ENCODE peak calls at places on chromosomes 12 and 14, in five cellular contexts. K, H, Q, S and L are unnamed samples.

GRCh38 chr14:34718750-34719304 is 4.4 kb upstream of the CFL2 start:
- DNase-seq in S (no peak), Q (no peak), K (no peak), H (no peak), L (no peak)

GRCh38 chr14:96088911-96089310 is 49.7 kb downstream of the C14orf132 start:
- DNase-seq in S (no peak), Q (no peak), K (no peak), H (no peak), L (no peak)

GRCh38 chr12:62866451-62867082 is 68.4 kb downstream of the PPM1H start:
- DNase-seq in Q (no peak), H (no peak), S (peak), K (no peak), L (peak)

GRCh38 chr12:1220127-1221092 is 229.4 kb downstream of the ERC1 start:
- DNase-seq in K (peak), H (no peak), S (no peak), Q (no peak), L (no peak)

GRCh38 chr12:10362325-10362724 is 27.5 kb downstream of the KLRK1 start:
- DNase-seq in S (no peak), H (no peak), Q (no peak), K (no peak), L (no peak)

GRCh38 chr14:97056086-97056485 is 258.9 kb downstream of the VRK1 start:
- DNase-seq in H (no peak), S (no peak), K (no peak), Q (no peak), L (peak)

GRCh38 chr12:126726481-126727217 is 1540.3 kb upstream of the TMEM132C start:
- DNase-seq in K (no peak), Q (no peak), S (no peak), H (no peak), L (no peak)

GRCh38 chr12:69309461-69309860 is 38.7 kb upstream of the LYZ start:
- DNase-seq in S (no peak), K (no peak), Q (no peak), H (no peak), L (peak)

GRCh38 chr12:82527165-82527780 is 159.4 kb upstream of the TMTC2 start:
- DNase-seq in K (peak), S (peak), Q (no peak), H (peak), L (peak)

GRCh38 chr12:108193922-108194321 is 64.8 kb downstream of the WSCD2 start:
- DNase-seq in Q (no peak), S (peak), K (peak), H (no peak), L (peak)

GRCh38 chr12:29241821-29242591 is 92.9 kb downstream of the FAR2 start:
- DNase-seq in H (peak), Q (no peak), K (no peak), S (peak), L (peak)

GRCh38 chr12:57845478-57846284 is 848 bp downstream of the CTDSP2 start:
- DNase-seq in H (peak), S (peak), K (peak), Q (peak), L (peak)

GRCh38 chr12:65832217-65832616 is 7.9 kb downstream of the HMGA2 start:
- DNase-seq in H (no peak), Q (no peak), S (no peak), K (no peak), L (no peak)

GRCh38 chr12:188910-189621 is 24.9 kb downstream of the SLC6A12 start:
- DNase-seq in S (peak), Q (no peak), H (no peak), K (peak), L (peak)

GRCh38 chr14:103699901-103700752 is 15.1 kb downstream of the XRCC3 start:
- DNase-seq in S (no peak), H (no peak), K (no peak), Q (no peak), L (no peak)

GRCh38 chr12:93653712-93654111 is 23.5 kb upstream of the CRADD start:
- DNase-seq in H (no peak), Q (no peak), K (no peak), S (no peak), L (no peak)

GRCh38 chr12:67426067-67426466 is 156.9 kb downstream of the CAND1 start:
- DNase-seq in Q (no peak), S (no peak), K (peak), H (no peak), L (no peak)

GRCh38 chr12:12975322-12976077 is 23.5 kb upstream of the GPRC5D start:
- DNase-seq in K (no peak), Q (no peak), S (peak), H (no peak), L (peak)

GRCh38 chr12:93847517-93848452 is 170.6 kb downstream of the CRADD start:
- DNase-seq in Q (no peak), S (no peak), K (no peak), H (no peak), L (peak)

GRCh38 chr12:42468341-42468821 is 121.2 kb downstream of the PRICKLE1 start:
- DNase-seq in K (no peak), S (no peak), Q (no peak), H (no peak), L (no peak)

GRCh38 chr14:99382781-99383456 is 97.7 kb downstream of the SETD3 start:
- DNase-seq in K (no peak), S (no peak), H (no peak), Q (no peak), L (no peak)

GRCh38 chr14:68748691-68749090 is 44.2 kb downstream of the ZFP36L1 start:
- DNase-seq in S (no peak), H (no peak), Q (no peak), K (no peak), L (no peak)

GRCh38 chr14:41548666-41549065 is 58.0 kb upstream of the LRFN5 start:
- DNase-seq in Q (no peak), S (no peak), K (no peak), H (no peak), L (no peak)

GRCh38 chr14:37591941-37592287 is 3.1 kb downstream of the FOXA1 start:
- DNase-seq in S (no peak), K (no peak), H (no peak), Q (no peak), L (no peak)

GRCh38 chr12:20368653-20369163 is 371 bp downstream of the PDE3A start:
- DNase-seq in S (peak), H (no peak), Q (no peak), K (peak), L (peak)

GRCh38 chr14:33592298-33592697 is 358.6 kb downstream of the EGLN3 start:
- DNase-seq in H (no peak), Q (no peak), K (no peak), S (no peak), L (no peak)

GRCh38 chr14:21454843-21455550 is 926 bp downstream of the CHD8 start:
- DNase-seq in S (no peak), K (no peak), H (no peak), Q (no peak), L (peak)

GRCh38 chr14:23120405-23121251 is 1.6 kb upstream of the CEBPE start:
- DNase-seq in Q (peak), K (peak), S (peak), H (peak), L (peak)

GRCh38 chr14:91415794-91416743 is 1.6 kb downstream of the CCDC88C start:
- DNase-seq in S (peak), K (no peak), Q (no peak), H (no peak), L (peak)

GRCh38 chr14:53924754-53925153 is 31.9 kb downstream of the BMP4 start:
- DNase-seq in H (no peak), S (peak), K (no peak), Q (no peak), L (no peak)

GRCh38 chr12:53302903-53303302 is 3.4 kb downstream of the MYG1 start:
- DNase-seq in S (no peak), K (no peak), H (no peak), Q (no peak), L (no peak)

GRCh38 chr12:53299101-53299453 is 418 bp upstream of the MYG1 start:
- DNase-seq in Q (no peak), S (peak), H (peak), K (no peak), L (peak)

GRCh38 chr12:53298154-53298553 is 1.3 kb upstream of the MYG1 start:
- DNase-seq in H (no peak), S (peak), Q (no peak), K (no peak), L (no peak)

GRCh38 chr12:53300187-53300586 is 692 bp downstream of the MYG1 start:
- DNase-seq in K (no peak), S (peak), Q (no peak), H (no peak), L (no peak)

GRCh38 chr12:53299454-53300180 is at the start of gene MYG1:
- DNase-seq in S (peak), Q (peak), K (peak), H (peak), L (peak)
- TF ChIP-seq POLR2A in S (peak), Q (peak), K (peak), H (no peak), L (peak)

GRCh38 chr12:55019784-55020183 is at the start of gene NEUROD4:
- DNase-seq in Q (no peak), H (peak), K (peak), S (peak), L (peak)
- TF ChIP-seq POLR2A in Q (no peak), H (no peak), K (no peak), S (no peak), L (no peak)

DNA sequence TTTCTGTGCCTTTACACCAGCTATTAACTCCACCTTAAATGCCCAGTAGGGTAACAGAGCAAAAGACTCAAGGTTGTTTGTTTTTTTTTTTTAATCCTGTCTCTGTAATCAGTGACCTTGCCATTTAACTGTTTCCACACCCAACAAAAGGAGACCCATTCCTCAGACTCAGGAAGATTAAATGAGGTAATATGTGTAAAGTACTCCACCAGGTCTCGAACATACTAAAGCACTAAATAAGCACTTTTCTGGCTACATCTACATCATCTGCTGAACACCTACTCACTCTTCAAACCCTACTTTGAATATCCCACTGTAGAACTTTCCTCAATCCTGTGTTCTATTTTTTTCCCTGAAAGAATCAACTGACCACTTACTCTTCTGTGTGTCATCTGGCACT is 4.1 kb downstream of the SLC2A13 start:
- DNase-seq in S (no peak), K (no peak), H (no peak), Q (no peak), L (no peak)
- TF ChIP-seq POLR2A in S (no peak), K (no peak), H (no peak), Q (no peak), L (no peak)

GRCh38 chr12:114672817-114673168 is 11.2 kb downstream of the TBX3 start:
- DNase-seq in Q (no peak), H (no peak), S (no peak), K (no peak), L (no peak)

GRCh38 chr12:114676142-114676741 is 7.7 kb downstream of the TBX3 start:
- DNase-seq in K (no peak), S (no peak), H (no peak), Q (no peak), L (no peak)

GRCh38 chr12:114673169-114673833 is 10.7 kb downstream of the TBX3 start:
- DNase-seq in K (no peak), Q (no peak), H (no peak), S (no peak), L (no peak)

GRCh38 chr12:114671664-114672476 is 12.1 kb downstream of the TBX3 start:
- DNase-seq in S (no peak), K (no peak), H (no peak), Q (no peak), L (no peak)

GRCh38 chr12:114674201-114675047 is 9.6 kb downstream of the TBX3 start:
- DNase-seq in Q (no peak), H (no peak), S (no peak), K (no peak), L (no peak)
- TF ChIP-seq POLR2A in Q (no peak), H (no peak), S (no peak), K (no peak), L (no peak)

GRCh38 chr14:81277096-81277495 is 56.3 kb upstream of the GTF2A1 start:
- DNase-seq in Q (no peak), H (no peak), S (no peak), K (no peak), L (no peak)
- TF ChIP-seq POLR2A in Q (no peak), H (no peak), S (no peak), K (no peak), L (no peak)

DNA sequence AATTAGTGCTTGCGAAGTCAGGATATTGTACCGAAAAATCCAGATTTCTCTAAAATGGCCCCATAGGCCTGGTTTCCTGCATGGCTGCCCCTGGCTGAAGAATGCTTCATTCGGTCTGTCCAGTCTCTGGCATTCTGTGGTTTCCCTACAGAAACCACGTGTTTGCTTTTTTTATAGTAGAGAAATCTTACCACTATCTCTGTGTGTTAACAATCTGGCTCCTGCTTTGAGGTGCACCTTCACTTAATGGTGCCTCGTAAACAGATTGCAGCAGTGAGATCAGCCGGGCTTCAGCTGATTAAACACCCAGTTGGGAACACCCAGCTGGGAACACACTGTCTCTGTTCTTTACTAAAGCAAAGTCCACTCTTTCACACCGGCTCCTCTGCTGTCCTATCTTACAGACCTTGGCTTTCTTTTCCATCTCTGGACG is 6.7 kb upstream of the DNAAF2 start:
- DNase-seq in H (no peak), K (peak), S (no peak), Q (no peak), L (no peak)
- TF ChIP-seq POLR2A in H (no peak), K (no peak), S (no peak), Q (no peak), L (no peak)

DNA sequence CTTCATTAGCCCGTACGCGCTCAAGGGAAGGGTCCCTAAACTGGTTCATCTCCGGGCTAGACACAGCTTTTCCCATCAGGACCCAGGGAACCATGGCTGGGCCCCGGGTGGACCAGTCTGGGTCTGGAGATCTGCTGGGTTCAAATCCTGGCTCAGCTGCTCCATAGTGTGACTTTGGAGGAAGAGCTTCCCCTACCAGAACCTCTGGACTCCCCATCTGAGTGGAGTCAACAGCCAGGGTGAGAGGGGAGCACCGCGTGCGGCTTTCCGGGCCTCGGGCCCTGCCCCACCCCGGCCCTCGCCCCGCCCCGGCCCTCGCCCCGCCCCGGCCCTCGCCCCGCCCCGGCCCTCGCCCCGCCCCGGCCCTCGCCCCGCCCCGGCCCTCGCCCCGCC is 41.2 kb downstream of the BEGAIN start:
- DNase-seq in H (no peak), Q (no peak), K (no peak), S (no peak), L (peak)
- TF ChIP-seq POLR2A in H (no peak), Q (no peak), K (no peak), S (no peak), L (no peak)

GRCh38 chr14:62938774-62939173 is 106.5 kb downstream of the KCNH5 start:
- DNase-seq in Q (no peak), S (no peak), H (no peak), K (no peak), L (no peak)
- TF ChIP-seq POLR2A in Q (no peak), S (no peak), H (no peak), K (no peak), L (no peak)

GRCh38 chr12:123601602-123602489 is at the start of gene DDX55:
- DNase-seq in H (peak), S (peak), Q (peak), K (peak), L (peak)
- TF ChIP-seq POLR2A in H (no peak), S (peak), Q (peak), K (peak), L (peak)